ENCODE peak calls at places on chromosomes 2 and 18, in six cellular contexts. E, X, L, J, W and N are unnamed samples.

GRCh38 chr2:241680827-241681599 is 5.6 kb downstream of the DTYMK start:
- DNase-seq in W (no peak), L (peak), X (no peak), J (no peak), E (no peak), N (peak)

GRCh38 chr2:55162284-55163006 is 69.6 kb downstream of the CLHC1 start:
- DNase-seq in J (no peak), W (no peak), L (no peak), E (peak), X (peak), N (no peak)

GRCh38 chr18:13032173-13032572 is 41.0 kb downstream of the CEP192 start:
- DNase-seq in W (no peak), L (no peak), J (no peak), X (no peak), E (no peak), N (no peak)

GRCh38 chr18:58635891-58636290 is 7.0 kb upstream of the ALPK2 start:
- DNase-seq in J (peak), X (no peak), L (no peak), E (no peak), W (no peak), N (peak)

GRCh38 chr2:42848726-42849290 is 56.4 kb upstream of the HAAO start:
- DNase-seq in E (no peak), X (no peak), J (no peak), L (no peak), W (no peak), N (no peak)

GRCh38 chr2:163778045-163778753 is 42.4 kb upstream of the FIGN start:
- DNase-seq in J (peak), W (no peak), E (no peak), L (peak), X (no peak), N (peak)

GRCh38 chr2:142042536-142043199 is 88.1 kb downstream of the LRP1B start:
- DNase-seq in W (no peak), X (no peak), J (no peak), E (no peak), L (no peak), N (peak)

GRCh38 chr18:44841221-44841620 is 160.5 kb downstream of the SETBP1 start:
- DNase-seq in L (no peak), E (no peak), J (no peak), W (no peak), X (no peak), N (peak)

GRCh38 chr2:215499330-215499729 is 63.5 kb upstream of the FN1 start:
- DNase-seq in E (no peak), J (no peak), W (no peak), L (no peak), X (no peak), N (no peak)

GRCh38 chr2:76978064-76978463 is 544.1 kb downstream of the LRRTM4 start:
- DNase-seq in L (peak), E (no peak), X (no peak), J (no peak), W (no peak), N (no peak)

GRCh38 chr18:7562491-7562890 is 4.6 kb upstream of the PTPRM start:
- DNase-seq in E (no peak), W (no peak), X (no peak), L (no peak), J (no peak), N (no peak)

GRCh38 chr2:129112181-129112580 is 793.5 kb upstream of the HS6ST1 start:
- DNase-seq in L (no peak), J (no peak), E (no peak), X (no peak), W (no peak), N (no peak)

GRCh38 chr18:7414459-7414858 is 152.7 kb upstream of the PTPRM start:
- DNase-seq in X (no peak), E (no peak), L (peak), J (no peak), W (no peak), N (no peak)

GRCh38 chr2:10954856-10955818 is 43.4 kb downstream of the KCNF1 start:
- DNase-seq in L (no peak), J (no peak), X (no peak), W (no peak), E (no peak), N (peak)

GRCh38 chr18:50154420-50154819 is 40.5 kb downstream of the MYO5B start:
- DNase-seq in W (no peak), L (peak), J (no peak), E (no peak), X (no peak), N (no peak)

GRCh38 chr2:224085246-224085645 is 46.2 kb upstream of the SERPINE2 start:
- DNase-seq in L (no peak), W (no peak), X (no peak), J (peak), E (no peak), N (peak)

GRCh38 chr2:240603846-240604245 is 17.3 kb downstream of the CAPN10 start:
- DNase-seq in L (no peak), W (no peak), X (no peak), E (no peak), J (no peak), N (no peak)

GRCh38 chr2:105410554-105410953 is 11.7 kb upstream of the FHL2 start:
- DNase-seq in J (no peak), L (no peak), W (no peak), X (no peak), E (no peak), N (peak)

GRCh38 chr2:199940373-199940772 is 14.9 kb downstream of the TYW5 start:
- DNase-seq in E (peak), W (peak), J (peak), L (no peak), X (peak), N (peak)

GRCh38 chr2:163469561-163469962 is 266.2 kb downstream of the FIGN start:
- DNase-seq in X (peak), W (no peak), L (no peak), J (no peak), E (no peak), N (no peak)

GRCh38 chr2:127690696-127691095 is 10.6 kb upstream of the SFT2D3 start:
- DNase-seq in E (no peak), X (no peak), J (no peak), L (no peak), W (no peak), N (no peak)

GRCh38 chr18:76490040-76490439 is 5.0 kb downstream of the ZNF516 start:
- DNase-seq in L (no peak), X (no peak), J (no peak), W (no peak), E (no peak), N (no peak)

GRCh38 chr2:238645716-238646115 is 202.2 kb upstream of the TWIST2 start:
- DNase-seq in E (no peak), W (no peak), L (no peak), X (no peak), J (no peak), N (no peak)

GRCh38 chr2:126864861-126865260 is 33.8 kb upstream of the TEX51 start:
- DNase-seq in L (no peak), X (peak), J (peak), E (no peak), W (no peak), N (no peak)

GRCh38 chr18:47215554-47216138 is 35.8 kb downstream of the SKOR2 start:
- DNase-seq in W (peak), X (peak), L (peak), J (peak), E (peak), N (peak)
- TF ChIP-seq EZH2phosphoT487 in W (no peak), X (no peak), L (no peak), J (no peak), E (no peak), N (no peak)

DNA sequence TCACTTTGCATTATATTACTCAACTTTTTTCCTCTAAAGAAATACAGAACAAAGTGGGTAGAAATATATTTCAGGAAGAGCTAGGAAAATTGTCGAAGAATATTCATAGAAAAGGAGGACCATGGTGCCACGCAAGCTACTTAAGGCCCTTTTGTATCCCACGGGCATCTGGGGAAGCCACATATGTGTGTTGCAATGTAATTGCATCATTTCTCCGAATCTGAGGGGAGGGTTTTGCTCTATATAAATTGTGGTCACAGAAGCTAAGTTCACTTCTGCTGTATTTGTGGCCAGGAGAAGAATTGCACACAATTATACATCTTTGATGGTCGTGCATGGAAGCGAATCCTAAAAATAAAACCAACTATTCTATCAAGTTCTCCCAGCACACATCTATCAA is 360.3 kb downstream of the IRS1 start:
- DNase-seq in L (no peak), W (no peak), J (no peak), E (no peak), X (no peak), N (no peak)
- TF ChIP-seq CTCF in L (no peak), W (no peak), J (no peak), E (no peak), X (no peak), N (no peak)

DNA sequence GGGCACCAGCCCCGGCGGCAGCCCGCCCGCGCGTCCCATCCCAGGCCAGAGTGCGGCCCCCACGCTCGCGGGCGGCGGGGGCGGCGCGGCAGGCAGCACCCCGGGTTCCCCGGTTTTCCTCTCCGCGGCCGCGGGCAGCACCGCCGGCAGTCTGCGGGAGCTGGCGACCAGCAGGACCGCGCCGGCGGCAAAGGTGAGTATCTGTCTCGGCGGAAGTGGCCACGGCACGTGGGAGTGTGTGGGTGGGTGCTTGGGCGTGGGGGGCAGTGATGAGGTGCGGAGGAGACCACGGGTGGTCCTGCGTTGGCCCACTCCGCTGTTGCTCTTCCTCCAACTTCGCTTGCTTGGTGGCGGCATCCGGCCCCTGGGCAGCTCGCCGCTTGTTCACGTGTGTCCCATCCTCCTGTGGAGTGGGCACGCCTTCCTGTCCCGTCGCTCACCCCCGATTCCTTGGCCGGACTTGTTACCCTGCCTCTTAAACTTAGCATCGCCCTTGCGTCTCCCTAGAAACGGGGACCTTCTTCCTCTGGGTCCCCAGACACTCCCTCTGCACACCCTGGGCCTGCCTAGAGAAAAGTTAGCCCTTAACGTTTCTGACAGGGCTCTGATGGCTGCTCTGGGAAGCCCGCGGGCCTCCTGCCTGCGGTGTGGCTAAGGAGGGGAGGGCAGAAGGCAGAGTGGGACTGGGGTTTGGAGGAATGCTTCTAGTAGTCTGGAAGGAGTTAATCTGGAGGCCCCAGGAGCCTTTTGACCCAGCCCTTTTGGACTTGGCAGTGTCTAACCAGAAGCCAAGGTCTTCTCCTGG is 1.1 kb downstream of the SH3RF3 start:
- DNase-seq in J (no peak), W (peak), E (peak), X (peak), L (no peak), N (peak)
- TF ChIP-seq EZH2 in J (no peak), W (no peak), E (peak), X (no peak), L (no peak), N (no peak)

GRCh38 chr18:35637226-35637625 is 55.7 kb downstream of the GALNT1 start:
- DNase-seq in E (no peak), L (no peak), X (no peak), J (no peak), W (no peak), N (no peak)

GRCh38 chr18:35634376-35634775 is 52.8 kb downstream of the GALNT1 start:
- DNase-seq in E (no peak), J (no peak), W (no peak), L (peak), X (no peak), N (peak)

GRCh38 chr18:35639296-35639695 is 57.8 kb downstream of the GALNT1 start:
- DNase-seq in E (no peak), J (no peak), L (no peak), W (no peak), X (no peak), N (peak)

DNA sequence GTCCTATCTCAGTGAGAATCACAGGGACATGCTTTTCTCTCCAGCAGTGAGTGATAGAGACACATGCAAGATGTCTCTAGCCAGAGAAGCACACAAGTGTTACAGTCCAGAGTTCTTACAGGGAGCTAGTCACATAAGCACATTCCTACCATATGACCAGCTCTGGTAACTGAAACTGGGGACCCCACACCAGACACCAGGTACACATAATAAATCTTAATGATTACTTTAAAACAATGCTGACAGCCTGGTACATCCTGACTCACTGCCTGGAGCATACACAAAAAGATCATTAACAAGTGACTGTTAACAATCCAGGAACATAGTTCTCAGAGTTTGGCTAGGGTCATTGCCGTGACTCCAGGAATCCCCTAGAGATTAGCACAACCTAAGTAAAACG is 53.6 kb downstream of the GALNT1 start:
- DNase-seq in X (no peak), E (no peak), W (no peak), J (no peak), L (peak), N (peak)
- TF ChIP-seq EZH2phosphoT487 in X (no peak), E (no peak), W (no peak), J (no peak), L (no peak), N (no peak)

GRCh38 chr2:206154197-206154596 is 5.0 kb downstream of the NDUFS1 start:
- DNase-seq in X (peak), W (no peak), E (peak), L (peak), J (no peak), N (peak)
- TF ChIP-seq CTCF in X (peak), W (peak), E (peak), L (peak), J (peak), N (peak)

DNA sequence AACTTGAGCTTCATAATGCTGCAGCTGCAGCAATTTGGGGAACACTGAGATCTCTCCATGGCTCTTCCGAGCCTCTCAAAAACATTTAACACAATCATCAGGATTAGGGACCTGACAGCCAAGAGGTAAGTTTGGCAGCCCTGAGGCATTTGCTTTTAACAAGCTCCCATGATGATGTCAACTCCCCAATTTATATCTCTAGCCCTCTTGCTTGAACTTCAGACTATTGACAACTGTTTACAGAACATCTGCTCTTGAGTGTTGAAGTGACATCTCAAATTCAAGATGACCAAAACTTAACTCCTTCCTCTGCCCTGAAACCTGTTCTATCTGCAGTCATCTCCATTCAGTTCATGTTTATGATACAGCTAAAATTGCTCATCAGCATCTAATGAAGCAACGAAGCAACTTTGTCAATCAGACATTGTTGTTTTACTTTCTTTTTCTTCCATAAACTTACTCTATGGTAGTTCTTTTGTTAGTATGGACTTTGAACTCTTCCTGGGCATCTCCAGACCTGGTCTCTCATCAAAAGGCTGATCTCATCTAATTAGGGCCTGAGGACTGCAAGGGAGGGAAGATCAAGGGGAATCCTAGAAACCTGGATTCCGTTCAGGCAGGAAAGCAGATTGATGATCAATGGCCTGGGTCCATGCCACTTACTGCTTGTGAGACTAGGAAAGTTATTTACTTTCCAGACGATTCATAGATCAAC is 48.1 kb downstream of the SEMA4F start:
- DNase-seq in W (no peak), J (no peak), E (no peak), L (no peak), X (no peak), N (no peak)
- TF ChIP-seq EZH2 in W (no peak), J (no peak), E (no peak), L (no peak), X (no peak), N (no peak)

GRCh38 chr18:37398248-37398920 is 167.2 kb downstream of the CELF4 start:
- DNase-seq in E (no peak), W (no peak), X (no peak), L (no peak), J (no peak), N (no peak)

GRCh38 chr18:37395138-37395537 is 170.5 kb downstream of the CELF4 start:
- DNase-seq in X (no peak), W (no peak), J (no peak), L (no peak), E (no peak), N (no peak)

GRCh38 chr18:37395631-37396030 is 170.0 kb downstream of the CELF4 start:
- DNase-seq in J (no peak), L (no peak), X (no peak), E (no peak), W (no peak), N (no peak)

GRCh38 chr18:37397814-37398213 is 167.8 kb downstream of the CELF4 start:
- DNase-seq in J (no peak), E (no peak), X (no peak), L (no peak), W (no peak), N (no peak)

GRCh38 chr18:37396981-37397720 is 168.4 kb downstream of the CELF4 start:
- DNase-seq in J (no peak), X (no peak), E (no peak), W (no peak), L (no peak), N (no peak)
- TF ChIP-seq EZH2phosphoT487 in J (no peak), X (no peak), E (no peak), W (no peak), L (no peak), N (no peak)

GRCh38 chr2:134231965-134232340 is 21.9 kb upstream of the MGAT5 start:
- DNase-seq in X (no peak), E (no peak), J (no peak), W (no peak), L (no peak), N (peak)

GRCh38 chr2:134233733-134234135 is 20.1 kb upstream of the MGAT5 start:
- DNase-seq in X (no peak), W (peak), J (no peak), L (no peak), E (no peak), N (no peak)

GRCh38 chr2:134232461-134232860 is 21.4 kb upstream of the MGAT5 start:
- DNase-seq in W (no peak), E (no peak), J (no peak), L (no peak), X (no peak), N (no peak)

GRCh38 chr2:134234535-134234934 is 19.3 kb upstream of the MGAT5 start:
- DNase-seq in X (no peak), L (peak), E (no peak), J (no peak), W (no peak), N (no peak)

DNA sequence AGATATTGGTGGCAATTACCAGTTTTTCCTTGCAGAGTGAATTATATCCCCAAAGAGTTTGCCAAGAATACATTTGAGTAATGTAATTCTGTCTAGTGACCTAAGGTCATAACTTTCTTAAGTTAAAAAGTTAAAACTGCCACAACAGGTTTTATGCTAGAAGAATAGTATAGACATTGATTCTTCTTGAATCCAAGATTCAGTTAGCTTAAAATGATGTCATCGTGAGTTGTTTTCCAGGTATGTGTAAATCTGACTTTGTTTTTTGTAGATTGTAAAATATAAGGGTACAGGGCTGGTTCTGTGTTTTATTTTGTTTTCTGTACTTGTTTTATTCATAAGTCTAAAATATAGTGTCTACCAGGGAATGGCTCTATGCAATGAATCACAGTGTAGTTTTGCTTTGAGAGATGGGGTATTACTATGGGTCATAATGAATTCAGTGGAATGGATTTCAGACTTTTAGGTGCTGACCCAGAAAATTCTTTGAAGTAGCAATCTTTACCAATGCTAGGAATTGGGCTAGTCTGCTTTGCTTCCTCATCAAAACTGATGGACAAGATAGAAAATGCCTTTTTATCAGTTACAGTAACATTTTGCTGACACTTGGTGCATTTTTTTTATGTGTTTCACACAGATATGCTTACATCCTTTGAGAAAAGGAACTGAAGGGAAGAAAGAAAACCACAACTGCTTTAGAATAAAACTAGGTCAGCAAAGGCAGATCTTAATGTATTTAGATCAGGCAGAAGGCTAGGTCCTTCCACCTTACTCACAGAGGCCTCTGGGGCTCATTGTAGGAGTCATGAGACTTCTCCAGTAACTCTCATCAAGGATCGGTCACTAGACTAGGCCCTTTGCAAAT is 20.8 kb upstream of the MGAT5 start:
- DNase-seq in X (no peak), E (no peak), L (no peak), J (no peak), W (peak), N (peak)
- TF ChIP-seq CTCF in X (no peak), E (no peak), L (no peak), J (no peak), W (peak), N (no peak)